ENCODE peak calls at places on chromosome 6, in seven cellular contexts. One of them, this sample, is unnamed.

GRCh38 chr6:84979541-84979940 is 215.1 kb upstream of the TBX18 start:
- DNase-seq in MCF 10A: peak
- DNase-seq in SK-N-DZ: no peak
- DNase-seq in T-helper 2 cell: no peak
- DNase-seq in GM23248: peak
- DNase-seq in HFF-Myc: no peak
- DNase-seq in A673: no peak
- DNase-seq in this sample: no peak

GRCh38 chr6:133804263-133804662 is 84.7 kb upstream of the TCF21 start:
- DNase-seq in MCF 10A: peak
- DNase-seq in SK-N-DZ: no peak
- DNase-seq in T-helper 2 cell: no peak
- DNase-seq in GM23248: peak
- DNase-seq in HFF-Myc: no peak
- DNase-seq in A673: no peak
- DNase-seq in this sample: no peak

GRCh38 chr6:72580281-72580940 is 41.5 kb upstream of the KCNQ5 start:
- DNase-seq in A673: peak
- DNase-seq in MCF 10A: peak
- DNase-seq in GM23248: peak
- DNase-seq in HFF-Myc: peak
- DNase-seq in T-helper 2 cell: peak
- DNase-seq in SK-N-DZ: peak
- DNase-seq in this sample: peak

GRCh38 chr6:42402184-42402583 is 49.5 kb downstream of the TRERF1 start:
- DNase-seq in A673: no peak
- DNase-seq in HFF-Myc: no peak
- DNase-seq in T-helper 2 cell: peak
- DNase-seq in SK-N-DZ: no peak
- DNase-seq in GM23248: peak
- DNase-seq in MCF 10A: peak
- DNase-seq in this sample: peak

GRCh38 chr6:23499549-23499948 is 626.5 kb upstream of the NRSN1 start:
- DNase-seq in SK-N-DZ: no peak
- DNase-seq in T-helper 2 cell: no peak
- DNase-seq in HFF-Myc: no peak
- DNase-seq in GM23248: no peak
- DNase-seq in MCF 10A: no peak
- DNase-seq in A673: no peak
- DNase-seq in this sample: no peak

GRCh38 chr6:11236351-11236750 is 3.9 kb upstream of the NEDD9 start:
- DNase-seq in A673: no peak
- DNase-seq in SK-N-DZ: no peak
- DNase-seq in GM23248: no peak
- DNase-seq in MCF 10A: no peak
- DNase-seq in T-helper 2 cell: peak
- DNase-seq in HFF-Myc: no peak
- DNase-seq in this sample: no peak

GRCh38 chr6:53112404-53112803 is 36.2 kb downstream of the GCM1 start:
- DNase-seq in HFF-Myc: no peak
- DNase-seq in A673: no peak
- DNase-seq in T-helper 2 cell: peak
- DNase-seq in GM23248: no peak
- DNase-seq in SK-N-DZ: no peak
- DNase-seq in MCF 10A: peak
- DNase-seq in this sample: no peak

GRCh38 chr6:152298055-152298647 is 339.0 kb downstream of the SYNE1 start:
- DNase-seq in HFF-Myc: no peak
- DNase-seq in SK-N-DZ: no peak
- DNase-seq in MCF 10A: no peak
- DNase-seq in A673: no peak
- DNase-seq in GM23248: no peak
- DNase-seq in T-helper 2 cell: no peak
- DNase-seq in this sample: no peak

This sample was measured in SK-N-SH.